ENCODE peak calls at places on chromosomes 3 and 15, in four cellular contexts. F is HCT116, W is GM12878, V is SK-N-SH. X is an unnamed sample.

GRCh38 chr3:151096697-151097096 is 11.2 kb downstream of the MED12L start:
- DNase-seq in V (no peak), F (no peak), W (no peak), X (no peak)

GRCh38 chr3:125317761-125318496 is 57.2 kb downstream of the ZNF148 start:
- DNase-seq in W (no peak), F (peak; percentile 12), V (no peak), X (no peak)

GRCh38 chr3:13316603-13317002 is 103.5 kb downstream of the NUP210 start:
- DNase-seq in V (no peak), W (no peak), F (no peak), X (no peak)

GRCh38 chr15:93180128-93180527 is 91.1 kb upstream of the RGMA start:
- DNase-seq in W (no peak), V (no peak), F (no peak), X (no peak)

GRCh38 chr3:160754855-160755747 is 930 bp upstream of the PPM1L start:
- DNase-seq in W (peak; percentile 23), F (peak; percentile 88), V (peak; percentile 94), X (peak; percentile 97)

GRCh38 chr3:192571197-192571791 is 156.0 kb downstream of the FGF12 start:
- DNase-seq in W (no peak), V (peak; percentile 15), F (no peak), X (peak; percentile 84)

GRCh38 chr3:133987933-133988484 is 41.7 kb downstream of the SLCO2A1 start:
- DNase-seq in V (no peak), W (no peak), F (no peak), X (no peak)

GRCh38 chr15:85622432-85622831 is 172.3 kb downstream of the KLHL25 start:
- DNase-seq in F (no peak), W (no peak), V (no peak), X (no peak)

GRCh38 chr3:73499787-73500186 is 125.0 kb downstream of the PDZRN3 start:
- DNase-seq in F (no peak), V (no peak), W (no peak), X (no peak)

GRCh38 chr3:55065331-55065730 is 137.5 kb upstream of the LRTM1 start:
- DNase-seq in V (no peak), F (no peak), W (no peak), X (no peak)

GRCh38 chr15:51629612-51630011 is 7.0 kb upstream of the DMXL2 start:
- DNase-seq in V (no peak), W (no peak), F (no peak), X (no peak)

DNA sequence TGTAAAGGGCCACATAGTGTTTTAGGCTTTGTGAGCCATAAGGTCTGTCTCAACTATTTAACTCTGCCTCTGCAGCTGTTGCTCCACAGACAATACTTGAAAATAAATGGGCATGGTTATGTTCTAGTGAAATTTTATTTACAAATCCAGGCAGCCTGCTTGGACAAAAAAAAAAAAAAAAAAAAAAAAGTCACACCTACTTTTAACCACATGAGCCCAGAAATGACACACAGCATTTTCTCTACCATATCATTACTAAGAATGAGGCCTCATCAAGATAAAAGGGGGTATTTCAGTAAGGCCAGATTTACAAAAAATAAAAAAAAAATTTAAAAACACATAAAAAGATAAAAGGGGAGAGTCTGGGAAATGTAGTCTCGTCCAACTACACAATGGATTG is 1.7 kb upstream of the NGLY1 start:
- DNase-seq in W (no peak), V (no peak), F (no peak), X (no peak)
- TF ChIP-seq JUND in W (no peak), V (no peak), F (no peak), X (no peak)

DNA sequence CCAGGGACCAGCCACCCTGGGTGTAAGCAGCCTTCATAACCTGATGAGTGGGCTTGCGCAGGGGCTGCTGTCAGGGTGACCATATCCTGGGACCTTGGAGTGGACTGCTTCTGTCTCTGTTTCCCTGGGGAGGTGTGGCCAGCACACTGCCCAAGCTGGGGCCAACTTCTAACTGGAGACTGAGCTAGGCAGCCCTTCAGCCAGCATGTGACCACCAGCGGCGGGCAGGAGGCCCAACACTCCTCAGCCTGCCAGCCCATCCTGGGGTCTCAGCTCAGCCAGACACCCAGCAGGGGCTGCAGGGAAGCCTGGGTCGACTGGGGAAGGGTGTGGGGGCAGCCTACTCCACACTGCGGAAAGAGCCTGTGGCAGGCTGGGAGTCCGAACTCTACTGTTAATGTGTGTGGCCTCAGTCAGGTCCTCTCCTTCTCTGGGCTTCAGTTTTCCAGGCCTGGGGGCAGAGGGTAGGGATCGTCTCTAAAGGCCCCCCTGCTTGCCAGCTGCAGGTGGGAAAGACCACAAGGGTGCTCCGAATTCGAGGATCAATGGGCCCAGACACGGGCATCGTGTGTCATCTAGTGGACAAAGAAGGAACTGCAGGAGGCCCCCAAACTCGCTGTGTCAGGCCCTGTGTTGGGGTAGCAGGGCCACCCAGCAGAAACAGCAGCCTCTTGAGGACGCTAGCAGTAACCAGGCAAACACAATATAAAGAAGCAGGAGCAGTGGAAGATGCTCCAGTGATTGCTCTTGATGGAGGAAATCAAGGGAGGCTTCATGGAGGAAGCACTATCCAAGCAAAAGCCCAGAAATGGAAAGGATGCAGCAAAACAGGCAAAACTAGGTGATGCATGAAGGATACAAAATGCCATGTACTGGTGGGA is 2.0 kb upstream of the SEMA3G start:
- DNase-seq in W (peak; percentile 16), F (peak; percentile 67), V (peak; percentile 88), X (no peak)
- TF ChIP-seq JUND in W (no peak), F (no peak), V (no peak), X (no peak)

GRCh38 chr15:99983171-99983891 is 250.1 kb upstream of the LYSMD4 start:
- DNase-seq in W (no peak), F (no peak), V (no peak), X (no peak)
- TF ChIP-seq JUND in W (no peak), F (no peak), V (no peak), X (no peak)

DNA sequence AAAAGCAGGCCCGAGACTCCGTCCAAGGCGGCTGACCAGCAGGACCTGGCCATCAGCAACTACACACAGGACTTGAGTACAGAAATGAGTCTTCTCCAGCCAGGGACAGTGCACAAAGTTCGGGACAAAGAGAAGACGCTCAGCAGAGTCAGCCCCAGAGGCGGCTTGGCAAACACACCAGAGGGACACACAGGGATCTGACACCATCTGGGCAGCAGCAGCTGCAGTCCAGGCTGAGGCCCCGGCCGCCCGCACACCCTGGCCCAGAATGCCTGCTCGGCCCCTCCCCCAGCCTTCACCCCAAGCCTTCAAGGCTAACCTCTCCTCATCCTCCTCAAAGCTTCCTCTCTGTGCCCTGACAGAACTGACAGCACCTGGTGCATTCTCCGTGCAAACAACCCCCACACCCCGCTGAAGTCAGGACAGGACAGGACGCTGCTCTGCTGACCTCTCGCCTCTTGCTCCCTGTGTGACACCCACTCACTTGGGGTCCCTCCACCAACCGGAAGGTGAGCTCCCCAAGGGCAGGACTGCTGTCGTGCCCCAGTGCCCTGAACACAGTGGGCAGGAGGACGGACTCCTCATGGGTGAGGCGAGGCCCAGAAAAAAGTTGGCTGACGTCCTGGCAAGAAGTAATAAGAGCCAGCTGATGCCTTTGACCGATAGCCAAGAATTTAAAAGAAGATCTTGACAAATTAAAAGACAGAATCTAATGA is 61.0 kb downstream of the XXYLT1 start:
- DNase-seq in V (peak; percentile 84), W (no peak), F (no peak), X (no peak)
- TF ChIP-seq JUND in V (no peak), W (no peak), F (no peak), X (no peak)

GRCh38 chr15:63861946-63862517 is 28.3 kb upstream of the HERC1 start:
- DNase-seq in F (no peak), W (no peak), V (no peak), X (no peak)

GRCh38 chr15:63858881-63859280 is 25.1 kb upstream of the HERC1 start:
- DNase-seq in F (no peak), V (no peak), W (no peak), X (no peak)

GRCh38 chr15:63857459-63857856 is 23.7 kb upstream of the HERC1 start:
- DNase-seq in F (no peak), V (peak; percentile 54), W (no peak), X (no peak)

GRCh38 chr15:63858448-63858847 is 24.7 kb upstream of the HERC1 start:
- DNase-seq in V (no peak), F (no peak), W (no peak), X (no peak)

GRCh38 chr15:63860161-63860954 is 26.6 kb upstream of the HERC1 start:
- DNase-seq in V (no peak), W (no peak), F (no peak), X (no peak)
- TF ChIP-seq JUND in V (no peak), W (no peak), F (no peak), X (no peak)

DNA sequence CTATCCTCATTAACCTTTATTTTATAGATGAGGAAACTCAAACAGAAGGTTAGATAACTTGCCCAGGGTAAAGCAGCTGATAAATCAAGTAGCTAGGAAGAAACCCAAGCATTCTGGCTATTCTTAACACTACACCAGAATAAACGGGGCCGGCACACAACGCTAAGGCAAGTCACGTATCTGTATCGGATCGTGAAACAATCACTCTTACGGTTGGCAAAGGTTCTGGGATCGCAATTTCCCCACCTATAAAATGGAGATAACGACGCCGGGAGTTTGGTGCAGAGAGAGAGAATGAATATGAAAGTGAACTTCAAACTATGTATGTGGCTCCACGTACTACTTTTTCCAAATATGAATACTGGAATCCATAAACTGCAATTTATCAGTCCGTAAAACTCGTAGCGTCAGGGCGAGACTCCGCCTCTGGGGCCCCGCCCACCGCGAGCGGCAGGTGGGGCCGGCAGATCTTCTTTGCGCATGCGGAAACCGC is 252 bp upstream of the ARMC8 start:
- DNase-seq in V (peak; percentile 97), W (peak; percentile 54), F (no peak), X (peak; percentile 92)
- TF ChIP-seq JUND in V (no peak), W (no peak), F (no peak), X (no peak)

DNA sequence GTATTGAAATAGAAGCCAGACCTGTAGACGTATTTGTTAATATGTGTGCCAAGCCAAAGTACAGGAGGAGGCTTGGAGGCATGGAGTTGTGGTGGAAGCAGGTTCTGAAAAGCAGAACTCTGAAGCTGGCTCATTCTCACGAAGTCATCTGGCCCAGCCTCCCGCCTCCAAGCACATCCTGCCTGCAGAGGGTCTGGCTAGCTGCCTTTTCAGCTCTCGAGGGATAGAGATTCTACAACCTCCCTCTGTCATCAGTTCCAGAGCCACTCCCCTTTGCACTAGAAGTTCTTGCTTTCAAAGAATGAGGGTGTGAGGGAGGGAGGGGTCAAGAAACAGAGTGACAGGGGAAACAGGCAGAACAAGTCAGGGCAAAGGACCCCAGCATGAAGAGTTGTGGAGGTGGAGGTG is 95.2 kb downstream of the SLC49A4 start:
- DNase-seq in W (peak; percentile 19), F (no peak), V (no peak), X (no peak)
- TF ChIP-seq JUND in W (no peak), F (no peak), V (no peak), X (no peak)

GRCh38 chr3:71784914-71785593 is at the start of gene PROK2:
- DNase-seq in W (no peak), V (peak; percentile 77), F (no peak), X (no peak)
- TF ChIP-seq JUND in W (no peak), V (no peak), F (no peak), X (no peak)

GRCh38 chr3:158711886-158712285 is 20.4 kb downstream of the RARRES1 start:
- DNase-seq in W (no peak), V (no peak), F (no peak), X (no peak)
- TF ChIP-seq JUND in W (no peak), V (peak; percentile 67), F (no peak), X (no peak)